ENCODE peak calls at places on chromosome 22, in five cellular contexts. E, A, L, U and J are unnamed samples.

GRCh38 chr22:46370584-46371373 is 35.3 kb downstream of the TRMU start:
- DNase-seq in E (no peak), A (no peak), L (no peak), U (no peak), J (no peak)

GRCh38 chr22:47203554-47203991 is 441.1 kb downstream of the TBC1D22A start:
- DNase-seq in E (no peak), A (no peak), L (no peak), U (no peak), J (no peak)

GRCh38 chr22:43554694-43555365 is 143.0 kb downstream of the MPPED1 start:
- DNase-seq in E (no peak), A (no peak), L (no peak), U (no peak), J (no peak)

GRCh38 chr22:44074286-44074984 is 50.3 kb downstream of the PARVB start:
- DNase-seq in E (no peak), A (no peak), L (no peak), U (no peak), J (no peak)

GRCh38 chr22:42277988-42278776 is 7.7 kb upstream of the TCF20 start:
- DNase-seq in E (no peak), A (no peak), L (no peak), U (no peak), J (no peak)

GRCh38 chr22:39242809-39243442 is 1.9 kb downstream of the PDGFB start:
- DNase-seq in E (peak; percentile 26), A (no peak), L (peak; percentile 77), U (no peak), J (no peak)

GRCh38 chr22:22123960-22124278 is 120.7 kb upstream of the VPREB1 start:
- DNase-seq in E (no peak), A (no peak), L (no peak), U (no peak), J (no peak)

GRCh38 chr22:19714320-19715252 is at the start of gene SEPTIN5:
- DNase-seq in E (no peak), A (no peak), L (no peak), U (no peak), J (no peak)

GRCh38 chr22:44085743-44086741 is 61.9 kb downstream of the PARVB start:
- DNase-seq in E (no peak), A (peak; percentile 45), L (peak; percentile 76), U (no peak), J (peak; percentile 68)